ENCODE peak calls at places on chromosomes 7 and 10, in ten cellular contexts. W is NCI-H2029; S is NCI-H1694; Z is progenitor cell of endocrine pancreas; Y is Caki2; M is globus pallidus; X is fibroblast of lung; F is stimulated activated CD4-positive, alpha-beta T cell treated with anti-CD3 and anti-CD28 coated beads, Interleukin-2, amount 100 ng/mL, for 48 hours; O is hepatic stellate cell; N is stimulated activated CD8-positive, alpha-beta memory T cell treated with anti-CD3 and anti-CD28 coated beads, Interleukin-12 subunit alpha, Interleukin-12 subunit beta, amount 100 ng/mL, for 1 hour. K is an unnamed sample.

GRCh38 chr7:105298439-105298894 is 90.3 kb downstream of the SRPK2 start:
- DNase-seq in W (no peak), N (no peak), S (no peak), Z (no peak), M (no peak), Y (no peak), F (no peak), O (no peak), X (no peak), K (no peak)

GRCh38 chr10:85916192-85916747 is 450.3 kb downstream of the GRID1 start:
- DNase-seq in X (no peak), Z (no peak), S (no peak), F (no peak), W (no peak), Y (peak), M (no peak), N (no peak), O (no peak), K (no peak)

GRCh38 chr7:151025924-151026671 is 1.8 kb upstream of the ATG9B start:
- DNase-seq in F (no peak), Y (no peak), W (no peak), X (peak), O (no peak), M (no peak), N (no peak), S (no peak), Z (no peak), K (no peak)

GRCh38 chr10:92848441-92849233 is at the start of gene EXOC6:
- DNase-seq in F (peak), M (peak), S (peak), X (peak), N (peak), Z (peak), Y (peak), O (peak), W (peak), K (peak)

GRCh38 chr10:71878327-71879034 is 27.4 kb upstream of the PSAP start:
- DNase-seq in Z (no peak), F (no peak), Y (no peak), N (no peak), W (no peak), M (no peak), X (no peak), S (no peak), O (no peak), K (no peak)

GRCh38 chr10:79608505-79609375 is 2.0 kb upstream of the SFTPA1 start:
- DNase-seq in X (peak), Y (no peak), O (peak), S (peak), M (peak), F (peak), Z (peak), N (no peak), W (no peak), K (no peak)

GRCh38 chr7:141649137-141649864 is 52.7 kb downstream of the DENND11 start:
- DNase-seq in M (no peak), O (no peak), N (no peak), S (no peak), Y (peak), W (no peak), Z (no peak), F (no peak), X (peak), K (no peak)

GRCh38 chr10:43259981-43260761 is 6.7 kb downstream of the RASGEF1A start:
- DNase-seq in W (no peak), X (no peak), M (no peak), F (no peak), Y (no peak), O (no peak), Z (no peak), S (no peak), N (no peak), K (no peak)

GRCh38 chr10:132320776-132321469 is 11.1 kb upstream of the LRRC27 start:
- DNase-seq in F (no peak), S (no peak), X (no peak), W (no peak), Z (no peak), N (no peak), Y (peak), M (no peak), O (no peak), K (no peak)

GRCh38 chr7:151623766-151624165 is 104.1 kb upstream of the RHEB start:
- DNase-seq in X (peak), W (no peak), Y (no peak), O (peak), F (no peak), N (no peak), M (no peak), Z (no peak), S (no peak), K (no peak)

GRCh38 chr7:129617178-129617577 is 5.7 kb downstream of the NRF1 start:
- DNase-seq in Z (no peak), O (no peak), Y (no peak), W (no peak), N (no peak), F (no peak), M (no peak), S (no peak), X (no peak), K (no peak)

GRCh38 chr7:150974468-150975391 is 3.4 kb downstream of the KCNH2 start:
- DNase-seq in O (no peak), S (no peak), Z (peak), X (no peak), F (peak), Y (peak), W (peak), N (peak), M (peak), K (no peak)

GRCh38 chr7:19404912-19405329 is 259.7 kb upstream of the FERD3L start:
- DNase-seq in M (no peak), N (no peak), S (no peak), F (no peak), X (peak), O (peak), W (no peak), Y (peak), Z (no peak), K (no peak)

GRCh38 chr7:151900591-151901312 is 23.8 kb upstream of the PRKAG2 start:
- DNase-seq in M (no peak), S (no peak), Y (no peak), W (no peak), Z (no peak), N (no peak), F (no peak), X (peak), O (no peak), K (no peak)

GRCh38 chr10:124012991-124013390 is 80.4 kb downstream of the CHST15 start:
- DNase-seq in O (no peak), F (no peak), M (no peak), X (no peak), W (no peak), Z (no peak), Y (no peak), S (no peak), N (no peak), K (no peak)

GRCh38 chr7:26631601-26632000 is 232.8 kb downstream of the SKAP2 start:
- DNase-seq in S (no peak), Y (no peak), N (no peak), M (no peak), W (no peak), F (no peak), X (no peak), O (no peak), Z (no peak), K (no peak)

GRCh38 chr7:44231088-44231487 is 30.3 kb downstream of the YKT6 start:
- DNase-seq in S (no peak), O (no peak), Z (no peak), N (no peak), X (no peak), W (no peak), M (no peak), Y (no peak), F (no peak), K (no peak)

K was measured in mesothelial cell of epicardium.